ENCODE peak calls at places on chromosome 20, in seven cellular contexts. N is left lung; Y is gastrocnemius medialis; K is right lobe of liver; R is body of pancreas; I is CD8-positive, alpha-beta T cell; U is lower lobe of right lung. M is an unnamed sample.

GRCh38 chr20:13221673-13222318 is 722 bp downstream of the ISM1 start:
- ATAC-seq in U (peak), K (peak), R (peak), I (peak), N (peak), Y (peak), M (peak)

GRCh38 chr20:701401-702129 is 26.0 kb upstream of the SCRT2 start:
- ATAC-seq in Y (peak), K (no peak), R (no peak), I (no peak), U (no peak), N (no peak), M (no peak)

GRCh38 chr20:53789913-53790675 is 196.5 kb upstream of the ZNF217 start:
- ATAC-seq in I (no peak), N (no peak), K (no peak), U (no peak), Y (no peak), R (no peak), M (no peak)

GRCh38 chr20:33654680-33655161 is 7.4 kb upstream of the C20orf144 start:
- ATAC-seq in I (no peak), R (no peak), Y (no peak), U (no peak), N (peak), K (no peak), M (no peak)

GRCh38 chr20:5675103-5676091 is 74.8 kb upstream of the SHLD1 start:
- ATAC-seq in N (peak), Y (no peak), I (no peak), U (peak), K (peak), R (no peak), M (no peak)

GRCh38 chr20:13130100-13130706 is 90.9 kb upstream of the ISM1 start:
- ATAC-seq in R (no peak), N (no peak), U (no peak), I (no peak), Y (no peak), K (no peak), M (no peak)

GRCh38 chr20:58228484-58229197 is at the start of gene ANKRD60:
- ATAC-seq in N (peak), Y (no peak), K (peak), R (no peak), I (peak), U (peak), M (peak)

GRCh38 chr20:35079472-35080347 is 12.9 kb downstream of the TRPC4AP start:
- ATAC-seq in K (no peak), Y (no peak), I (peak), U (peak), R (no peak), N (no peak), M (no peak)

GRCh38 chr20:10109621-10110020 is 74.8 kb downstream of the ANKEF1 start:
- ATAC-seq in R (peak), I (no peak), K (peak), U (no peak), Y (no peak), N (no peak), M (no peak)

GRCh38 chr20:45918779-45919535 is 7.0 kb upstream of the PLTP start:
- ATAC-seq in R (no peak), Y (peak), N (no peak), U (no peak), K (no peak), I (no peak), M (peak)

GRCh38 chr20:22390543-22390903 is 193.8 kb downstream of the FOXA2 start:
- ATAC-seq in K (no peak), Y (no peak), N (peak), I (no peak), R (no peak), U (no peak), M (no peak)

GRCh38 chr20:31723282-31724078 is 812 bp upstream of the BCL2L1 start:
- ATAC-seq in U (peak), R (peak), K (peak), N (peak), Y (peak), I (peak), M (peak)

GRCh38 chr20:23096986-23097520 is 10.9 kb upstream of the CD93 start:
- ATAC-seq in I (no peak), R (no peak), U (no peak), N (no peak), K (no peak), Y (no peak), M (no peak)

GRCh38 chr20:13180986-13181889 is 39.8 kb upstream of the ISM1 start:
- ATAC-seq in U (no peak), K (no peak), N (no peak), I (no peak), R (no peak), Y (no peak), M (no peak)

GRCh38 chr20:11178946-11179654 is 505.3 kb upstream of the JAG1 start:
- ATAC-seq in I (no peak), K (no peak), N (peak), R (peak), U (no peak), Y (no peak), M (no peak)

GRCh38 chr20:51413753-51414323 is 128.7 kb downstream of the NFATC2 start:
- ATAC-seq in U (no peak), I (peak), R (no peak), Y (no peak), N (no peak), K (no peak), M (no peak)

GRCh38 chr20:54179946-54180345 is 6.2 kb upstream of the CYP24A1 start:
- ATAC-seq in I (no peak), K (no peak), R (no peak), U (no peak), Y (no peak), N (no peak), M (no peak)

GRCh38 chr20:62069741-62070216 is 4.1 kb upstream of the TAF4 start:
- ATAC-seq in Y (peak), N (peak), U (peak), K (no peak), R (no peak), I (no peak), M (no peak)

GRCh38 chr20:50431066-50431450 is 79.1 kb upstream of the PTPN1 start:
- ATAC-seq in I (no peak), R (no peak), N (no peak), U (no peak), Y (no peak), K (no peak), M (no peak)

GRCh38 chr20:46050885-46051284 is 21.9 kb downstream of the SLC12A5 start:
- ATAC-seq in K (no peak), U (no peak), N (no peak), R (no peak), Y (no peak), I (no peak), M (no peak)

GRCh38 chr20:10488436-10489053 is 53.4 kb downstream of the SLX4IP start:
- ATAC-seq in K (no peak), N (peak), I (no peak), R (no peak), U (peak), Y (no peak), M (no peak)

GRCh38 chr20:52869698-52870288 is 102.4 kb upstream of the TSHZ2 start:
- ATAC-seq in N (no peak), R (no peak), K (no peak), I (no peak), U (no peak), Y (no peak), M (no peak)

GRCh38 chr20:62337558-62338293 is 29.4 kb downstream of the LAMA5 start:
- ATAC-seq in R (no peak), U (no peak), K (no peak), Y (no peak), N (no peak), I (no peak), M (no peak)

GRCh38 chr20:9617940-9618339 is 103.5 kb downstream of the LAMP5 start:
- ATAC-seq in K (peak), N (peak), U (peak), Y (no peak), R (peak), I (no peak), M (no peak)

GRCh38 chr20:50111120-50111828 is 1.7 kb downstream of the UBE2V1 start:
- ATAC-seq in N (no peak), I (no peak), Y (no peak), K (no peak), R (no peak), U (no peak), M (no peak)

GRCh38 chr20:46011631-46012482 is 3.1 kb downstream of the MMP9 start:
- ATAC-seq in N (no peak), R (no peak), Y (no peak), K (peak), U (peak), I (no peak), M (no peak)

GRCh38 chr20:7627734-7628663 is 312.3 kb downstream of the HAO1 start:
- ATAC-seq in U (no peak), K (no peak), N (no peak), Y (no peak), R (no peak), I (no peak), M (no peak)

GRCh38 chr20:16175322-16175721 is 397.9 kb downstream of the KIF16B start:
- ATAC-seq in N (no peak), Y (no peak), R (no peak), U (no peak), I (no peak), K (no peak), M (no peak)

GRCh38 chr20:53917145-53918009 is 153.0 kb downstream of the BCAS1 start:
- ATAC-seq in K (peak), N (peak), U (peak), R (peak), I (no peak), Y (peak), M (peak)

GRCh38 chr20:46523696-46524328 is 10.5 kb upstream of the ZNF334 start:
- ATAC-seq in R (no peak), Y (no peak), I (no peak), U (no peak), K (no peak), N (no peak), M (no peak)

GRCh38 chr20:36720510-36720909 is 25.4 kb downstream of the NDRG3 start:
- ATAC-seq in U (no peak), K (no peak), Y (no peak), R (no peak), N (no peak), I (peak), M (no peak)

GRCh38 chr20:36712775-36713174 is 33.1 kb downstream of the NDRG3 start:
- ATAC-seq in I (no peak), U (no peak), Y (no peak), N (no peak), K (no peak), R (no peak), M (no peak)

DNA sequence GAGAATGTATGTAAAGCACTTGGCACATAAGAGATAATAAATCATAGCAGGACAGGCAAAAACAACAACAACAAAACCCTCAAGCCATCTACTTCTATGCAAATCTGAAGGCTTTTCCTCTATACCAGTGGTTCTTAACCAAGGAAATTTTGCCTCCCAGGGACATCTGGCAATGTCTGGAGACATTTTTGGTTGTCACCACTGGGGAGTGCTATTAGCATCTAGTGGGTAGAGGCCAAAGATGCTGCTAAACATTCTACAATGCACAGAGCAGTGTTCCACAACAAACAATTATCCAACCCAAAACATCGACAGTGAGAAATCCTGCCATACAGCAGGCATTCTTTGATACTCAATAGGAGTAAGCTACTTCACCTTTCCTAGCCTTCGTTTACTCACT is 28.2 kb downstream of the NDRG3 start:
- ATAC-seq in N (peak), I (no peak), Y (peak), R (no peak), K (peak), U (no peak), M (no peak)
- TF ChIP-seq CTCF in N (no peak), I (no peak), Y (peak), R (no peak), K (peak), U (peak), M (peak)

GRCh38 chr20:63553933-63554290 is at the start of gene FNDC11:
- ATAC-seq in I (no peak), Y (no peak), R (peak), K (peak), U (peak), N (peak), M (peak)
- H3K4me3 ChIP-seq in I (peak), Y (peak), R (peak), K (peak), U (peak), N (peak), M (peak)

GRCh38 chr20:2518096-2518495 is 9.4 kb upstream of the ZNF343 start:
- ATAC-seq in R (no peak), K (no peak), I (no peak), N (no peak), Y (no peak), U (no peak), M (no peak)
- TF ChIP-seq CTCF in R (no peak), K (no peak), I (no peak), N (no peak), Y (no peak), U (no peak), M (no peak)

DNA sequence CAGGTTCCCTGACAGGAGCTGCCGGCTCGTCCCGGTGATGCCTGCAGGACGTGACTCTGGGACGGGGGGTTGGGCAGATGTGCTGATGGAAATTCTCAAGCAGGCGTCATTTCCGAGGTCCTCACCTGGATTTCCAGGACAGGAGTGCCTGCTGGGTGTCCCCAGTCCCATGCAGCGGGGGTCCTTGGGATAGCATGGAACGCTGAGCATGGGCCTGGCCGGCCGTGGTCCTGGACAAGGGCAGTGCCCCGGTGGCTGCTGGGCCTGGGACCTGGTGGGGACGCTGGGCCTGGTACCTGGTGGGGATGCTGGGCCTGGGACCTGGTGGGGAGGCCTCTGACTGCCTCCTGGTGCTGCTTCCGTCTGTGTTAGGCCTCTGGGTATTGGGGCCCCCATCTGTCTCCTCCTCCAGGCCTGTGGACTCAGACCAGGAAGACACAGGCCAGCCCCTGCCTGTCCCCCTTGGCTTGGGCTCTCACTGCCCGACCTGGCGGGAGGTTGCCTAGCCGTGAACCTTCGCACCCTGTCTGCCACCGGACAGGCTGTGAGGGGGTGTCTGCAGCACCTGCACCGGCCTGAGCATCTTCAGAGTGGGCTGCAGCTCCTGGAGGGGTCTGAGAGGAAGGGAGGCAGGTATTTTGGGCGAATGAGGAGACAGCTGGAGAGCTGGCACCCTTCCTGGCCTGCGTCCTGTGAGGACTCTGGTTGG is 6.2 kb downstream of the RTEL1 start:
- ATAC-seq in I (no peak), Y (no peak), U (no peak), K (no peak), N (no peak), R (no peak), M (no peak)
- H3K4me3 ChIP-seq in I (no peak), Y (no peak), U (no peak), K (no peak), N (no peak), R (no peak), M (no peak)

DNA sequence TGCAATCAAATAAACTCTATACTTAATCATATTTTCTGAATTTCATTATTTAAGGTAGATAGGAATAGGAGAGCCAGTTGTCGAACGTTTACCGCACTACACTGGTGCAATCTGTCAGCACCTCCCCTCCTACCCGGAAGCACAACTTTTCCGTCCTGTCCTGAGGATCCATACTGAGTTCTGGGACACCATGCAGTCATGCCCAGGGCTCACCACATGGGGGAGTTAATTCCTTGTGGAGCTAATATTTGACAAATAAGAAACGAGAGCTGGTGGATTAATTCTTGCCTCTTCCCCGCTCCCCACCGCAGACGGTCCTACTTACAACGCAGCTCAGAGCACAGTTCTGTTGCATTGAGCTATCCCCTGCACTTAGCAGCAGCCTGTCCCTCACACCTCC is 107.7 kb upstream of the RALGAPA2 start:
- ATAC-seq in I (no peak), K (peak), R (peak), U (peak), Y (no peak), N (peak), M (no peak)
- TF ChIP-seq CTCF in I (no peak), K (peak), R (peak), U (peak), Y (peak), N (peak), M (no peak)

DNA sequence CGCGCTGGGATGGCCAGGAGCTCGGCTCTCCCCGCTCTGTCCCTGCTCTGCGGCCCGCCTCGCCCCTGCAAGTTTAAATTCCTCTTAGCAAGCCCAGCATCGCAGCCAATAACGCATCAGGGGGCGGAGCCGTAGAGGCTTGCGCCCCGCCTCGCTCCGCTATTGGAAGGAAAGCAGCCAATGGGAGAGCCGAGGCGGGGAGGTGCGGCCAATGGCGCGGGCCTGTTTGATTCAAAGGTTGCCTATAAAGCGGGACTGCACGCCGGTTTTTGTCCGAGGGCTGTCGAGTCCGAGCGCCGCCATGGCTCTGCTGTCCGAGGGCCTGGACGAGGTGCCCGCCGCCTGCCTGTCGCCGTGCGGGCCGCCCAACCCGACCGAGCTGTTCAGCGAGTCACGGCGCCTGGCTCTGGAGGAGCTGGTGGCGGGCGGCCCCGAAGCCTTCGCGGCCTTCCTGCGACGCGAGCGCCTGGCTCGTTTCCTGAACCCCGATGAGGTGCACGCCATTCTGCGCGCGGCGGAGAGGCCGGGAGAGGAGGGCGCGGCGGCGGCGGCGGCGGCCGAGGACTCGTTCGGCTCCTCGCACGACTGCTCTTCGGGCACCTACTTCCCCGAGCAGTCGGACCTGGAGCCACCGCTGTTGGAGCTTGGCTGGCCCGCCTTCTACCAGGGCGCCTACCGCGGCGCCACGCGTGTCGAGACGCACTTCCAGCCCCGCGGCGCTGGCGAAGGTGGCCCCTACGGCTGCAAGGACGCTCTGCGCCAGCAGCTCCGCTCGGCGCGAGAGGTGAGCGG is at the start of gene FAM83D:
- ATAC-seq in R (peak), U (peak), Y (peak), I (peak), N (peak), K (peak), M (peak)
- H3K4me3 ChIP-seq in R (peak), U (peak), Y (peak), I (peak), N (peak), K (peak), M (peak)

GRCh38 chr20:36202891-36203338 is 33.4 kb upstream of the AAR2 start:
- ATAC-seq in Y (peak), K (peak), N (peak), I (peak), U (peak), R (peak), M (peak)
- TF ChIP-seq CTCF in Y (peak), K (peak), N (peak), I (peak), U (peak), R (peak), M (peak)

M was measured in gastroesophageal sphincter.